ENCODE peak calls at places on chromosomes 1 and 21, in six cellular contexts. V is fibroblast of lung; Y is activated T-helper 1 cell treated with anti-CD3 and anti-CD28 coated beads, Interleukin-2, amount 50 U/mL, for 16 hours; F is anterior cingulate cortex; D is COR-L47; K is lower lobe of right lung. S is an unnamed sample.

GRCh38 chr1:63773815-63774616 is at the start of gene ROR1:
- DNase-seq in V (peak), F (peak), D (peak), Y (no peak), K (peak), S (peak)

GRCh38 chr1:55039342-55040082 is at the start of gene PCSK9:
- DNase-seq in F (no peak), V (peak), K (peak), Y (no peak), D (no peak), S (no peak)

GRCh38 chr1:242240061-242240460 is 241.2 kb upstream of the MAP1LC3C start:
- DNase-seq in Y (no peak), D (peak), V (no peak), F (no peak), K (no peak), S (no peak)

GRCh38 chr1:30966690-30967369 is 58.3 kb upstream of the SDC3 start:
- DNase-seq in V (peak), D (peak), K (no peak), F (no peak), Y (no peak), S (no peak)

GRCh38 chr21:21463456-21463855 is 465.2 kb downstream of the NCAM2 start:
- DNase-seq in V (no peak), D (no peak), Y (no peak), K (no peak), F (no peak), S (no peak)

GRCh38 chr1:6174621-6175410 is 5.3 kb downstream of the CHD5 start:
- DNase-seq in K (no peak), V (no peak), Y (no peak), D (no peak), F (no peak), S (no peak)

GRCh38 chr1:209707308-209707707 is 2.7 kb downstream of the HSD11B1 start:
- DNase-seq in D (no peak), F (no peak), Y (no peak), K (no peak), V (peak), S (no peak)

GRCh38 chr1:203049077-203049476 is 22.8 kb downstream of the PPFIA4 start:
- DNase-seq in K (no peak), F (no peak), D (no peak), Y (no peak), V (no peak), S (no peak)

GRCh38 chr1:93692983-93693591 is 11.4 kb upstream of the BCAR3 start:
- DNase-seq in V (peak), F (no peak), Y (no peak), K (no peak), D (no peak), S (peak)

GRCh38 chr1:27341525-27342252 is at the start of gene SYTL1:
- DNase-seq in V (peak), D (peak), Y (peak), F (no peak), K (peak), S (no peak)

GRCh38 chr1:104358621-104359020 is 608.9 kb downstream of the AMY1C start:
- DNase-seq in Y (no peak), V (no peak), D (no peak), F (no peak), K (no peak), S (no peak)